ENCODE peak calls at places on chromosomes 1 and 21, in four cellular contexts. U is AG04450, T is GM13976, C is HEK293T. Q is an unnamed sample.

GRCh38 chr1:160406131-160406968 is 6.0 kb downstream of the VANGL2 start:
- DNase-seq in U (no peak), T (no peak), C (no peak), Q (no peak)

GRCh38 chr1:149986486-149987296 is 23.8 kb downstream of the OTUD7B start:
- DNase-seq in U (peak; percentile 65), T (no peak), C (no peak), Q (no peak)

GRCh38 chr1:169106095-169106920 is at the start of gene ATP1B1:
- DNase-seq in U (peak; percentile 26), T (peak; percentile 95), C (peak; percentile 93), Q (peak; percentile 98)

GRCh38 chr1:51295926-51296325 is 34.4 kb downstream of the TTC39A start:
- DNase-seq in U (no peak), T (peak; percentile 28), C (no peak), Q (no peak)

GRCh38 chr1:2322065-2322571 is 69.2 kb downstream of the MORN1 start:
- DNase-seq in U (peak; percentile 56), T (no peak), C (no peak), Q (no peak)

GRCh38 chr1:3746784-3747521 is 5.3 kb upstream of the CCDC27 start:
- DNase-seq in U (no peak), T (peak; percentile 99), C (peak; percentile 96), Q (peak; percentile 82)

GRCh38 chr1:17066530-17067426 is 12.9 kb upstream of the SDHB start:
- DNase-seq in U (no peak), T (no peak), C (no peak), Q (no peak)

GRCh38 chr1:40257313-40257687 is 736 bp upstream of the ZMPSTE24 start:
- DNase-seq in U (no peak), T (no peak), C (no peak), Q (no peak)

GRCh38 chr1:50611675-50612074 is 188.4 kb upstream of the DMRTA2 start:
- DNase-seq in U (no peak), T (no peak), C (no peak), Q (no peak)

GRCh38 chr1:42055061-42055460 is 98.1 kb upstream of the GUCA2B start:
- DNase-seq in U (no peak), T (no peak), C (no peak), Q (no peak)

GRCh38 chr1:3690282-3691065 is 38.2 kb downstream of the TP73 start:
- DNase-seq in U (no peak), T (no peak), C (no peak), Q (peak; percentile 19)

GRCh38 chr1:154856544-154856943 is 13.5 kb downstream of the KCNN3 start:
- DNase-seq in U (no peak), T (no peak), C (no peak), Q (no peak)

GRCh38 chr1:36125129-36125991 is at the start of gene COL8A2:
- DNase-seq in U (no peak), T (no peak), C (no peak), Q (no peak)

GRCh38 chr1:156439771-156440183 is 60.8 kb downstream of the MEF2D start:
- DNase-seq in U (no peak), T (no peak), C (no peak), Q (no peak)

GRCh38 chr1:9233241-9233941 is 1.2 kb upstream of the H6PD start:
- DNase-seq in U (no peak), T (no peak), C (no peak), Q (no peak)

GRCh38 chr1:206503591-206504362 is 3.6 kb upstream of the RASSF5 start:
- DNase-seq in U (peak; percentile 90), T (peak; percentile 81), C (no peak), Q (no peak)

GRCh38 chr1:247528812-247529474 is 7.3 kb downstream of the OR2C3 start:
- DNase-seq in U (no peak), T (no peak), C (no peak), Q (no peak)

GRCh38 chr1:115165776-115166175 is 76.5 kb upstream of the TSPAN2 start:
- DNase-seq in U (no peak), T (no peak), C (no peak), Q (no peak)

GRCh38 chr1:47554901-47555300 is 117.1 kb downstream of the FOXD2 start:
- DNase-seq in U (no peak), T (no peak), C (no peak), Q (no peak)

GRCh38 chr1:69737527-69738176 is 169.9 kb downstream of the LRRC7 start:
- DNase-seq in U (peak; percentile 37), T (peak; percentile 8), C (peak; percentile 73), Q (peak; percentile 46)

GRCh38 chr1:171871848-171872247 is 30.6 kb downstream of the DNM3 start:
- DNase-seq in U (no peak), T (no peak), C (no peak), Q (no peak)

GRCh38 chr1:85321237-85321964 is 45.0 kb upstream of the BCL10 start:
- DNase-seq in U (no peak), T (no peak), C (no peak), Q (no peak)

GRCh38 chr1:185483647-185484450 is 166.8 kb upstream of the IVNS1ABP start:
- DNase-seq in U (peak; percentile 51), T (no peak), C (no peak), Q (no peak)

GRCh38 chr1:213983589-213984386 is 4.0 kb upstream of the PROX1 start:
- DNase-seq in U (no peak), T (no peak), C (peak; percentile 50), Q (peak; percentile 51)

GRCh38 chr21:33058468-33059318 is 11.2 kb upstream of the OLIG1 start:
- DNase-seq in U (no peak), T (no peak), C (no peak), Q (no peak)

GRCh38 chr1:71921935-71922559 is 360.3 kb downstream of the NEGR1 start:
- DNase-seq in U (no peak), T (no peak), C (no peak), Q (no peak)

GRCh38 chr1:162701286-162701685 is 69.0 kb downstream of the DDR2 start:
- DNase-seq in U (no peak), T (peak; percentile 16), C (no peak), Q (no peak)

GRCh38 chr1:234607091-234608025 is 2.6 kb downstream of the IRF2BP2 start:
- DNase-seq in U (no peak), T (no peak), C (no peak), Q (peak; percentile 66)

GRCh38 chr1:41872074-41872473 is 46.6 kb downstream of the HIVEP3 start:
- DNase-seq in U (no peak), T (no peak), C (no peak), Q (no peak)

GRCh38 chr1:183841950-183842816 is 37.3 kb downstream of the RGL1 start:
- DNase-seq in U (peak; percentile 88), T (peak; percentile 45), C (peak; percentile 27), Q (peak; percentile 19)

GRCh38 chr1:235127774-235128452 is 724 bp downstream of the TOMM20 start:
- DNase-seq in U (no peak), T (no peak), C (no peak), Q (no peak)

GRCh38 chr21:18725653-18726052 is 322.1 kb upstream of the TMPRSS15 start:
- DNase-seq in U (no peak), T (no peak), C (peak; percentile 14), Q (no peak)

GRCh38 chr1:165542015-165542631 is 1.7 kb upstream of the LRRC52 start:
- DNase-seq in U (no peak), T (no peak), C (no peak), Q (no peak)

GRCh38 chr1:190172636-190173410 is 304.8 kb downstream of the BRINP3 start:
- DNase-seq in U (no peak), T (no peak), C (no peak), Q (no peak)

GRCh38 chr1:220818421-220819173 is 31.9 kb downstream of the MTARC1 start:
- DNase-seq in U (peak; percentile 96), T (no peak), C (peak; percentile 37), Q (no peak)

GRCh38 chr1:3431266-3431665 is 23.2 kb upstream of the ARHGEF16 start:
- DNase-seq in U (no peak), T (no peak), C (peak; percentile 45), Q (no peak)

GRCh38 chr1:226981838-226982237 is 41.7 kb downstream of the COQ8A start:
- DNase-seq in U (no peak), T (no peak), C (no peak), Q (no peak)

GRCh38 chr1:212814548-212814947 is 22.9 kb downstream of the TATDN3 start:
- DNase-seq in U (no peak), T (no peak), C (no peak), Q (no peak)

GRCh38 chr1:206986885-206987284 is 16.6 kb upstream of the FCAMR start:
- DNase-seq in U (no peak), T (no peak), C (no peak), Q (no peak)